ENCODE peak calls at places on chromosomes 3 and 15, in nine cellular contexts. J, G, Z, U, K, Q, Y, C and I are unnamed samples.

GRCh38 chr3:82496890-82497560 is 735.6 kb upstream of the GBE1 start:
- DNase-seq in J (no peak), G (no peak), Z (no peak), U (no peak), K (peak), Q (peak), Y (peak), C (no peak), I (peak)

GRCh38 chr3:185934726-185935464 is 2.9 kb downstream of the TRA2B start:
- DNase-seq in J (no peak), G (no peak), Z (no peak), U (no peak), K (no peak), Q (no peak), Y (no peak), C (no peak), I (no peak)

GRCh38 chr3:184389384-184389783 is 9.5 kb downstream of the CHRD start:
- DNase-seq in J (no peak), G (no peak), Z (no peak), U (no peak), K (no peak), Q (no peak), Y (no peak), C (no peak), I (no peak)

GRCh38 chr3:192187485-192188051 is 539.8 kb downstream of the FGF12 start:
- DNase-seq in J (peak), G (no peak), Z (no peak), U (no peak), K (peak), Q (no peak), Y (no peak), C (no peak), I (peak)

GRCh38 chr3:57952208-57952631 is 56.0 kb upstream of the FLNB start:
- DNase-seq in J (peak), G (peak), Z (no peak), U (no peak), K (peak), Q (no peak), Y (no peak), C (peak), I (peak)

GRCh38 chr3:71530903-71531535 is 52.5 kb downstream of the FOXP1 start:
- DNase-seq in J (no peak), G (no peak), Z (no peak), U (no peak), K (peak), Q (no peak), Y (no peak), C (peak), I (peak)

GRCh38 chr3:4643904-4644547 is 150.9 kb downstream of the ITPR1 start:
- DNase-seq in J (no peak), G (no peak), Z (no peak), U (no peak), K (no peak), Q (no peak), Y (no peak), C (no peak), I (no peak)

GRCh38 chr3:44242716-44243115 is 1.0 kb downstream of the TOPAZ1 start:
- DNase-seq in J (no peak), G (no peak), Z (no peak), U (no peak), K (no peak), Q (no peak), Y (no peak), C (no peak), I (no peak)

GRCh38 chr3:151145713-151146070 is 57.3 kb downstream of the GPR171 start:
- DNase-seq in J (no peak), G (no peak), Z (no peak), U (no peak), K (no peak), Q (no peak), Y (no peak), C (no peak), I (no peak)

GRCh38 chr3:172333042-172333377 is 115.2 kb downstream of the GHSR start:
- DNase-seq in J (no peak), G (no peak), Z (no peak), U (no peak), K (no peak), Q (no peak), Y (no peak), C (no peak), I (no peak)

GRCh38 chr15:74322558-74323180 is 44.8 kb downstream of the CYP11A1 start:
- DNase-seq in J (peak), G (peak), Z (peak), U (no peak), K (peak), Q (peak), Y (peak), C (peak), I (peak)

GRCh38 chr3:107578523-107578922 is 55.8 kb downstream of the BBX start:
- DNase-seq in J (no peak), G (no peak), Z (no peak), U (no peak), K (no peak), Q (no peak), Y (peak), C (no peak), I (peak)